ENCODE peak calls at places on chromosomes 1 and 21, in six cellular contexts. J is H9, T is fibroblast of lung, W is testis, G is left lung, Z is lung. L is an unnamed sample. For H3K4me1, the result is how much of the 10 kb centered on the place peaks cover.

GRCh38 chr1:74733616-74734484 is 898 bp downstream of the TYW3 start:
- DNase-seq in Z (no peak), W (peak), J (no peak), T (peak), G (no peak), L (peak)

GRCh38 chr1:89890085-89890754 is 69.4 kb downstream of the LRRC8D start:
- DNase-seq in J (no peak), W (no peak), T (peak), Z (no peak), G (no peak), L (peak)

GRCh38 chr21:44377922-44378645 is 24.7 kb downstream of the TRPM2 start:
- DNase-seq in J (no peak), G (no peak), Z (no peak), T (no peak), W (peak), L (no peak)

GRCh38 chr21:45533731-45534571 is 8.3 kb downstream of the SLC19A1 start:
- DNase-seq in W (no peak), Z (no peak), T (no peak), J (no peak), G (peak), L (no peak)

GRCh38 chr1:22975694-22976093 is 3.0 kb upstream of the LACTBL1 start:
- DNase-seq in T (peak), G (no peak), W (no peak), J (no peak), Z (no peak), L (no peak)

GRCh38 chr21:42666918-42667317 is 13.5 kb downstream of the PDE9A start:
- DNase-seq in J (no peak), T (no peak), Z (no peak), W (no peak), G (no peak), L (no peak)

GRCh38 chr1:52157582-52157981 is 15.7 kb downstream of the ZFYVE9 start:
- DNase-seq in Z (no peak), J (no peak), W (no peak), T (peak), G (no peak), L (no peak)

GRCh38 chr1:2233468-2233867 is 5.3 kb downstream of the SKI start:
- DNase-seq in W (no peak), J (peak), Z (no peak), G (no peak), T (no peak), L (no peak)

GRCh38 chr1:173669491-173669941 is at the start of gene ANKRD45:
- DNase-seq in G (peak), J (peak), W (peak), T (peak), Z (peak), L (no peak)

GRCh38 chr1:204202481-204202880 is 6.2 kb upstream of the KISS1 start:
- DNase-seq in Z (no peak), T (no peak), W (no peak), J (no peak), G (no peak), L (no peak)

GRCh38 chr1:1085911-1086841 is 12.1 kb upstream of the RNF223 start:
- DNase-seq in J (no peak), T (no peak), G (no peak), W (no peak), Z (no peak), L (no peak)

GRCh38 chr1:23980725-23981063 is 567 bp upstream of the SRSF10 start:
- DNase-seq in T (peak), J (peak), W (no peak), Z (no peak), G (no peak), L (peak)

GRCh38 chr1:85342177-85342576 is 65.7 kb upstream of the BCL10 start:
- DNase-seq in T (peak), Z (no peak), J (no peak), G (no peak), W (no peak), L (no peak)

GRCh38 chr1:103266036-103266435 is 157.7 kb upstream of the COL11A1 start:
- DNase-seq in T (peak), W (no peak), G (no peak), Z (no peak), J (no peak), L (no peak)

GRCh38 chr1:29688477-29689365 is 452.4 kb downstream of the PTPRU start:
- DNase-seq in G (no peak), T (peak), Z (no peak), J (no peak), W (no peak), L (peak)

GRCh38 chr1:168635129-168635528 is 58.7 kb downstream of the XCL1 start:
- DNase-seq in T (no peak), W (no peak), J (no peak), G (no peak), Z (no peak), L (no peak)

GRCh38 chr1:168636642-168637111 is 60.3 kb downstream of the XCL1 start:
- DNase-seq in J (no peak), W (peak), G (no peak), T (peak), Z (no peak), L (peak)

GRCh38 chr1:168637350-168637991 is 61.1 kb downstream of the XCL1 start:
- DNase-seq in J (no peak), G (no peak), W (peak), T (no peak), Z (no peak), L (peak)

GRCh38 chr1:168638884-168639283 is 62.5 kb downstream of the XCL1 start:
- DNase-seq in T (no peak), J (no peak), G (no peak), W (no peak), Z (no peak), L (no peak)

DNA sequence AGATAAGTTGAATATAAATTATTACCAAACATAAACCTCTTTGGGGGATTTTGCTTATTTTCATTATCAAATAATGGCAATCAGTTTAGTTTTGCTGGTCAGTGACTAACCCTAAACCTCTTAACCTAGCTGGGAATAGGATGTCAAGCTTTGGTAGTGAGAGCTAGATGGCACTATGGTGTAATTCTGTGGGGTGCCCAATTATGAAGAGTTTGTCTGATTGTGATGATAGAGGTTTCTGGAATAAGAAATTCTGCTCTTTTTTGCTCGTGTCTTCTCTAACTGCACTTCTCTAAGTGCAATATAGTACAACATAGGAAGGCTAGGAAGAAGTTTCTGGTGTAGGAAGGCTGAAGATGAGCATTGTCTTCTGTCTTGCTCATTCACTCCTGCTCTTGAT is 59.8 kb downstream of the XCL1 start:
- DNase-seq in J (no peak), Z (no peak), T (no peak), G (no peak), W (no peak), L (peak)
- TF ChIP-seq CTCF in J (no peak), Z (no peak), T (no peak), G (peak), W (no peak), L (peak)

GRCh38 chr1:58861510-58861909 is 77.7 kb upstream of the JUN start:
- DNase-seq in W (no peak), J (no peak), Z (no peak), G (no peak), T (peak), L (peak)

GRCh38 chr1:58861076-58861475 is 77.2 kb upstream of the JUN start:
- DNase-seq in T (no peak), G (no peak), W (no peak), J (no peak), Z (no peak), L (no peak)

GRCh38 chr1:58857673-58858343 is 74.0 kb upstream of the JUN start:
- DNase-seq in W (no peak), J (no peak), G (no peak), T (no peak), Z (no peak), L (no peak)

GRCh38 chr1:58858344-58858673 is 74.5 kb upstream of the JUN start:
- DNase-seq in W (no peak), G (no peak), Z (no peak), J (no peak), T (peak), L (no peak)

DNA sequence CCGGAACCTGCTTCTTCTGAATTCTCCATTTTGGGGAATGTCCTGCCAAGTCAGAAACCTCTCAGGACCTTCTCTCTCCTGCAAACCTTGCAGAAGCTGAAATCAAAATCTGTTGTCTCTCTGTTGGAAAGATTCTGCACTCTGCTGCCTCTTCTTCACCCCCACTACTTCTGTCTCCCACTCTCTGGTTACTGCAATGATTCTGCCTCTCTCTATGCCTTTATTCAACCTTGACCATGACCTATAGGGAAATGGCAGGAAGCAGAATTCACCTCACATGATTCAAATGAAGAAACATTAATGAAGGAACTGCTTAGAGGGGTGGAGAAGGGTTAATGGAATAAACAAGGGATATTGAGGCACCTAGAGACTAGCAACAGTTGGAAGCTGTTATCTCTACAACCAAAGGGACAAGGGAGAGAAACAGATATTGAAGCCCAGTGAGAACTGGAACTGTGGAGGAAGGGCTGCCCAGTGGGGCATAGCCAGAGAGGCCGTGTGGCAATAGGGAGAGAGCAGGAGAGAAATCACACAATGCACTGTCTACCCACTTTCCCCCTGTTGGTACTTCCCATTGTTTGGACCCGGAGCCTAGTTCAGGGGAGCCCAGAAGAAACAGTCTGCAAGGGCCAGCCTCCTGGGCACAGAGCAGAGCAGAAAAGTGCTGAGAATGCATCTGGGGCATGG is 76.1 kb upstream of the JUN start:
- DNase-seq in J (no peak), T (no peak), G (no peak), W (no peak), Z (no peak), L (no peak)
- H3K4me1 ChIP-seq in J (under half), T (under half), G (under half), W (under half), Z (under half), L (under half)

DNA sequence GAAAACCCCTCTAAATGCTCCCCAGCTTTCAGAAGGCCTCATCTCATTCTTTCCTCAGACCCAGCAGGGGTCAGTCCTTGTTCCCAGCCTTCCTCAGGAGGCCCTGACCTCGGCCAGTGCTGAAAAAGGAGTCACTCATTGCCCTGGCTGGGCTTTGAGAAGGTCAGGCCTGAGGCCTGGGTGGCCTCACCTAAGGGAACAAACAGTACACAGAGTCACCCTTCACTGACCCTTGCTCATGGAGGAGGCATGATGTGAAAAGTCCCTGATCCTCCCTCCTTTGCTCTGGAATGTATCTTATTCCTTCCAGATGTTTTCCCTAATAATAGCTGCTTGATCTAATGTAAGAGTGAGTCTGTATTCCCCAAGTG is 117.7 kb upstream of the SLC44A3 start:
- DNase-seq in T (no peak), Z (no peak), J (no peak), G (no peak), W (peak), L (no peak)
- TF ChIP-seq CTCF in T (no peak), Z (no peak), J (no peak), G (no peak), W (no peak), L (no peak)

DNA sequence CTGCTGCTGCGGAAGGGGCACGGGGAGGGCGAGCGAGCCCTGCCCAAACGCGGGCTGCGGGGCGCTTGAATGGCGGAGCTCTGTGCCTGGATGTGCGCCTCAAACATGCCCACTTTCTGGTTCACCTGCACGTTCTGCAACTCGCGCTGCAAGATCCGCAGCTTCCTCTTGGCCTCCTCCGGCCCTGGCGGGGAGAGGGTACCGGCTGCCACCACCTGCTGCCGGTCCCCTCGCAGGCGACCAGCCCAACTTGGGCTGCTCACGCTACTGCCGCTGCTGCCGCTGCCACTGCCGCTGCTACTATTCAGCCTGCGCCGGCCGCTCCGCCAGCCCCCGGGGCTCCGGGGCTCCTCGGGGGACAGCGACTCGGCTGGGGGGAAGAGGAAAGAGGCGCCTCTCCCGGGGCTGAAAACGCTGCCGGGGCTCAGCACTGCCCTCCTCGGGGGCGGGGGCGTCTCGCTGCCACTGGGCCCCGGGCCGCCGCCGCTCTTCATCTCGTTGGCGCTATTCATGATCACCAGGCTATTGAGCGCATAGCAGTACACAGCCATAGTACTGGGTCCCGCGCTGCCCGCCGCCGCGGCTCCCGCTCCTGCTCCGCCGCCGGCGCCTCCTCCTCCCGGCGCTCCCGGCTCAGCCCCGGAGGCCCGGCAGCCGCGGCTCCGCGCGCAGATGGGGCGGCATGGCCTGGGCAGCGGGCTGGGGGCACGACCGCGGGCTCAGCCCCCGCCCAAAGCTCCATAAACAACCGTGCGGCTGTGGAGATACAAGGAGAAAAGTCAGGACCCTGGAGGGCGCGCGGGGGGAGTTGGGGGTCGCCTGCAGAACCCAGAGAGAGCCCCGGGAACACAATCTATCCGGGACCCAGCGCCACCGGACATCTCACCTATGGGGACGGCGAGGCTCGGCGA is 1.9 kb downstream of the ITPKB start:
- DNase-seq in T (peak), Z (peak), G (peak), J (peak), W (peak), L (peak)
- H3K4me1 ChIP-seq in T (under half), Z (under half), G (half or more), J (under half), W (under half), L (under half)

GRCh38 chr21:39788383-39788782 is 43.4 kb downstream of the IGSF5 start:
- DNase-seq in J (peak), W (peak), T (peak), Z (peak), G (peak), L (peak)
- TF ChIP-seq CTCF in J (peak), W (peak), T (peak), Z (peak), G (peak), L (peak)

L was measured in mammary epithelial cell.